ENCODE peak calls at places on chromosomes 16 and 17, in eight cellular contexts. X is kidney epithelial cell, V is fibroblast of the aortic adventitia, H is body of pancreas, R is GM10248, Q is astrocyte of the cerebellum, C is fibroblast of mammary gland, O is uterus. L is an unnamed sample.

GRCh38 chr16:1407749-1408148 is 6.8 kb downstream of the UNKL start:
- DNase-seq in R (no peak), X (no peak), H (peak), Q (no peak), O (no peak), V (peak), C (peak), L (no peak)

GRCh38 chr17:74862108-74862901 is 2.6 kb upstream of the GRIN2C start:
- DNase-seq in X (no peak), H (peak), V (no peak), R (peak), Q (no peak), O (peak), C (no peak), L (peak)

GRCh38 chr16:51326131-51326856 is 175.2 kb upstream of the SALL1 start:
- DNase-seq in O (peak), R (no peak), V (peak), Q (peak), C (peak), H (no peak), X (peak), L (no peak)

GRCh38 chr16:53672461-53672860 is 31.2 kb downstream of the RPGRIP1L start:
- DNase-seq in X (no peak), O (no peak), Q (no peak), C (no peak), H (no peak), V (no peak), R (no peak), L (no peak)

GRCh38 chr16:82651921-82652601 is 25.3 kb downstream of the CDH13 start:
- DNase-seq in V (no peak), R (no peak), X (no peak), O (no peak), Q (no peak), H (no peak), C (no peak), L (no peak)

GRCh38 chr17:68356520-68356919 is 65.2 kb downstream of the ARSG start:
- DNase-seq in V (no peak), X (peak), Q (peak), R (peak), O (no peak), H (no peak), C (no peak), L (no peak)

GRCh38 chr16:8950580-8951077 is 13.1 kb downstream of the USP7 start:
- DNase-seq in R (no peak), O (no peak), Q (no peak), H (no peak), V (peak), C (peak), X (no peak), L (no peak)

GRCh38 chr17:7405413-7405881 is 1.6 kb upstream of the TMEM256 start:
- DNase-seq in H (no peak), R (no peak), O (peak), C (no peak), Q (no peak), X (no peak), V (peak), L (no peak)

GRCh38 chr16:57427307-57427706 is 19.9 kb downstream of the CIAPIN1 start:
- DNase-seq in O (no peak), V (no peak), R (no peak), X (no peak), C (no peak), Q (no peak), H (no peak), L (no peak)

GRCh38 chr16:88298882-88299745 is 83.6 kb upstream of the ZNF469 start:
- DNase-seq in H (no peak), O (no peak), V (peak), R (no peak), C (peak), Q (no peak), X (no peak), L (no peak)

GRCh38 chr17:8965394-8966168 is at the start of gene PIK3R5:
- DNase-seq in Q (no peak), H (peak), X (no peak), V (no peak), C (no peak), O (no peak), R (peak), L (no peak)

GRCh38 chr16:72884573-72884972 is 163.4 kb downstream of the ZFHX3 start:
- DNase-seq in X (no peak), C (no peak), Q (no peak), O (no peak), V (no peak), R (no peak), H (no peak), L (no peak)

GRCh38 chr16:73166394-73166971 is 118.6 kb upstream of the ZFHX3 start:
- DNase-seq in H (no peak), X (no peak), C (no peak), O (no peak), R (no peak), Q (no peak), V (peak), L (no peak)

GRCh38 chr17:45149037-45149668 is 878 bp downstream of the HEXIM1 start:
- DNase-seq in C (peak), X (no peak), R (peak), H (peak), V (peak), O (peak), Q (no peak), L (no peak)

GRCh38 chr17:31487063-31487647 is 95.7 kb downstream of the RAB11FIP4 start:
- DNase-seq in R (no peak), O (no peak), C (no peak), V (no peak), X (no peak), Q (no peak), H (no peak), L (no peak)

GRCh38 chr17:27413792-27414191 is 42.5 kb upstream of the KSR1 start:
- DNase-seq in O (no peak), X (no peak), V (no peak), R (no peak), C (no peak), H (no peak), Q (no peak), L (no peak)

GRCh38 chr16:22874394-22874793 is 60.4 kb downstream of the HS3ST2 start:
- DNase-seq in C (no peak), X (no peak), O (no peak), Q (no peak), R (no peak), V (no peak), H (no peak), L (no peak)

DNA sequence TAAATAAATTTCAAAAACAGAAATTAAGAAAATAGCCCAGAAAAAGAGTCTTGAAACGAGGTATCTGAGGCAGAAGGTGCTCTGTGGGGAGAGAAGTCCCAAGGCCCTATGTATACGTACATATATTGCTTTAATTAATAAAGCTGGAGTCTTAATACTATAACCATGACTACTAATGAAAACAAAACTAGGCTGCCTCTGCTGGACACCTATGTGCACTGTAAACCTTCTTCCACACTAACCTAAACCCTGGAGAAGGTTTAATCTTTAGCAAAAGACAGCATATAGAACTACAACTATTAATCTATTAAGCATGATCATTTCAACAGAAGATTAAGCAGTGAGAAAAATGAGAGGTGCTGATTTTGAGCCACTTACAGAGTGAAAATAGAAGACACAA is 153.9 kb upstream of the C17orf78 start:
- DNase-seq in H (no peak), R (no peak), X (no peak), C (no peak), O (no peak), V (no peak), Q (no peak), L (no peak)
- TF ChIP-seq CTCF in H (no peak), R (no peak), X (peak), C (peak), O (no peak), V (no peak), Q (no peak), L (no peak)

GRCh38 chr17:78840780-78841611 is at the start of gene USP36:
- DNase-seq in C (peak), X (peak), H (peak), V (peak), R (peak), O (peak), Q (peak), L (peak)
- TF ChIP-seq CTCF in C (no peak), X (no peak), H (no peak), V (no peak), R (no peak), O (peak), Q (no peak), L (no peak)

GRCh38 chr16:71628810-71629209 is 2.8 kb downstream of the MARVELD3 start:
- DNase-seq in H (peak), Q (peak), C (peak), O (no peak), V (peak), X (no peak), R (no peak), L (no peak)

GRCh38 chr16:71627631-71628236 is 1.8 kb downstream of the MARVELD3 start:
- DNase-seq in V (no peak), C (no peak), H (peak), R (no peak), Q (no peak), X (no peak), O (no peak), L (no peak)

GRCh38 chr16:71625113-71625850 is 702 bp upstream of the MARVELD3 start:
- DNase-seq in H (no peak), O (no peak), C (no peak), V (no peak), Q (no peak), R (no peak), X (no peak), L (no peak)

GRCh38 chr16:71626858-71627213 is 852 bp downstream of the MARVELD3 start:
- DNase-seq in R (no peak), O (no peak), V (no peak), Q (no peak), C (no peak), H (peak), X (no peak), L (no peak)

DNA sequence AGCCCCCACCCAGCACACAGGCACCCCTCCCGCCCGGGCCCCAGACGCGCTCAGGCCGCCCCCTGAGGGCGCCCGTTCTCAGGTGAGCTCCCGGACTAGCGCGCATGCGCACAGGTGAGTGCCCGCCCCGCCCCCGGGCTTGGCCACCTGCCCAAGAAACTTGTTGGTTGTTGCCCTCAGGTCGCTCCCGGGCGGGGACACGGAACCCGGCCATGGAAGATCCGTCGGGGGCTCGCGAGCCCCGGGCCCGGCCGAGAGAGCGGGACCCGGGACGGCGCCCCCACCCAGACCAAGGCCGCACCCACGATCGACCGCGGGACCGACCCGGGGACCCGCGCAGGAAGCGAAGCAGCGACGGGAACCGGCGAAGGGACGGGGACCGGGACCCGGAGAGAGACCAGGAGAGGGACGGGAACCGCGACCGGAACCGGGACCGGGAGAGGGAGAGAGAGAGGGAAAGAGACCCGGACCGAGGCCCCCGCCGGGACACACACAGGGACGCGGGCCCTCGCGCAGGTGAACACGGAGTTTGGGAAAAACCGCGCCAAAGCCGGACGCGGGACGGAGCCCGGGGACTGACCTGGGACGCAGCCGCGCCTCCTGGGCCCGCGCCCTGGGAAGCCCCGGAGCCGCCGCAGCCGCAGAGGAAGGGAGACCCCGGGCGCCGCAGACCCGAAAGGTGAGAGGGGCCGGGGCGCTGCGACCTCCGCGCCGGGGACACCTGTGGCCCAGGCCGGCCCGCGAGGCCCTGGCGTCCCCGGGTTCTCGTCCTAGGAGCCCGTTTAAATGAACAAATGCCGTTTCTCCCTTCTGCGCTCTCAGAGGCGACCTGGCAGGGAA is at the start of gene MARVELD3:
- DNase-seq in Q (no peak), H (peak), R (peak), O (no peak), X (no peak), C (no peak), V (no peak), L (no peak)
- TF ChIP-seq CTCF in Q (no peak), H (no peak), R (no peak), O (no peak), X (no peak), C (no peak), V (no peak), L (no peak)

GRCh38 chr17:28807925-28808641 is 34.5 kb downstream of the FAM222B start:
- DNase-seq in C (peak), R (no peak), H (peak), V (peak), Q (peak), X (no peak), O (peak), L (no peak)
- TF ChIP-seq CTCF in C (no peak), R (no peak), H (no peak), V (no peak), Q (no peak), X (no peak), O (no peak), L (no peak)

DNA sequence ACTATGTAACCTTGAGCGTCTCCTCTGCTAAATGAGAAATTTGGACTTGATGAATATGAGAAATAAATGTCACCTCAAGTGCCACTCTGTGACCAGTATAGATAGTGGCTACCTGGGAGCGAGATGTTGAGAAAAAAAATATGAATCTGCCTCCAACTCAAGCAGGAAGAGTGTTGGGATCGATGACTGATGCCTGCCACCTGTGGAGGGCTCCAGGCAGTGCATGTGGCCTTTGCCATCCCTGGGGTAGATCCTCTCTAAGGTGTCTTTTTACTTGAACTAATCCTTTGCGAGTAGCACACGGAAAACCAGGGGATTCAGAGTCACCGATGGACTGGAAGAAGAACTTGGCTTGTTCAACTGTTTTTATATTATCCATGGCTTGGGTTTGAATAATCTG is 9.4 kb downstream of the CCDC182 start:
- DNase-seq in R (no peak), X (no peak), Q (no peak), O (no peak), V (no peak), C (no peak), H (no peak), L (no peak)
- TF ChIP-seq CTCF in R (peak), X (peak), Q (no peak), O (no peak), V (no peak), C (peak), H (no peak), L (no peak)

DNA sequence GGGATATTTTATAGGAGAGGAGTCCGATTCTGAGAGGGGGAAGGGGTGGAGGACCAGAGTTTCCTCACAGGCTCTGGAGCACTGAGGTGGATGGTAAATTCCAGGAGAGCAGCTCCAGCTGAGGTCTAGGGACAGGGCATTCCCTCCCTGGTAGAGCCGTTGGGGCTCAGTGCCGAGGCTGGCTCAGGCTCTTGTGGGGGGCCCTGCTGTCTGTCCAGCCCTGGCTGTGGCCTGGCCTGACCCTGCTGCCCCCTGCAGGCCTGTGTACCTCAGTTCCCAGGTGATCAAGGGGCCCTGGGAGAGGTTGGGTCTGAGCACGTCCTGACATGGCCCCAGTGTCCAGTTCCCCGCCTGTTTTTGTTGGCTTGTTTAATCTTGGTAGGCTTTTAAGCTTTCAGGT is 16.8 kb downstream of the ZNF750 start:
- DNase-seq in O (no peak), X (no peak), R (no peak), Q (no peak), C (no peak), V (no peak), H (no peak), L (no peak)
- TF ChIP-seq CTCF in O (no peak), X (no peak), R (peak), Q (peak), C (no peak), V (peak), H (no peak), L (no peak)

DNA sequence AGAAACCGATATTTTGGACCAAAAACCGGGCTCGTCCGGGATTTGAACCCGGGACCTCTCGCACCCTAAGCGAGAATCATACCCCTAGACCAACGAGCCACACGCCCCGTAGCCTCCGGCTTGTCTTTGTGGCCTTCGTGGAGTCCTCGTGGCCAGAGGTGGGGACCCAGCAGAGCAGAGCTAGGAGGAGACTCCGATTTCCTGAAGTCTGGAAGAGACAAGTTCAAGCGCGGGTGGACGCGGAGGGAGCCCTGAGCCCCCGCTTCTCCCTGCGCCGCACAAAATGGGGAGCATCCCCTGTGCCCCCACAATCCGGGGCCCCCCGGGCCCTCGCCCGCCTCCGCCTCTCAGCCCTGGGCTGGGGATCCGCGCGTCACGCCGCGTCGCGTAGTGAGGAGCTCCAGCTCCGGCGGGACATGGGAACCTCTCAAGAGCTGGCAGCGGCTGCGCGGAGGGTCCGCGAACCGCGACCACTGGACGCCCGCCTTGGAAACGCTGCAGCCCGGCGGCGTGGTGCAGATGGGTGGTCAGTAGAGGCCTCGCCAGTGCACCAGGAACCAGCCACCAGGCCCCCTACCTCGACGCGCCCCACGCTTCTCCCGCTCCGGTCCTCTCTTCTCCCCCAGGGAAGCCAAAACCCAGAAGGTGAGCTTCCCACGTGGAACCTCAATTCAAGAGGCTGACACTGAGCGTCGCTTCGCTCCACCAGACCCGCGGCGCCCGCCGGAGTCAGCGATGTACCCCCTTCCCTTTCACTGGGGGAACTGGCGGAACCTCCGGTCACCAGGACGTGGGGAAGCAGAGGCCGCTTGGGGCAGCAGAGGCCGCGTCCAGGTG is 5.2 kb upstream of the OR1F1 start:
- DNase-seq in X (no peak), H (peak), O (no peak), R (peak), C (peak), V (peak), Q (no peak), L (no peak)
- TF ChIP-seq CTCF in X (no peak), H (no peak), O (no peak), R (peak), C (no peak), V (peak), Q (peak), L (no peak)

GRCh38 chr17:48153711-48154642 is 46.4 kb downstream of the SNX11 start:
- DNase-seq in C (peak), Q (peak), X (no peak), V (peak), O (no peak), H (peak), R (peak), L (no peak)
- TF ChIP-seq CTCF in C (peak), Q (peak), X (peak), V (peak), O (peak), H (peak), R (peak), L (no peak)

DNA sequence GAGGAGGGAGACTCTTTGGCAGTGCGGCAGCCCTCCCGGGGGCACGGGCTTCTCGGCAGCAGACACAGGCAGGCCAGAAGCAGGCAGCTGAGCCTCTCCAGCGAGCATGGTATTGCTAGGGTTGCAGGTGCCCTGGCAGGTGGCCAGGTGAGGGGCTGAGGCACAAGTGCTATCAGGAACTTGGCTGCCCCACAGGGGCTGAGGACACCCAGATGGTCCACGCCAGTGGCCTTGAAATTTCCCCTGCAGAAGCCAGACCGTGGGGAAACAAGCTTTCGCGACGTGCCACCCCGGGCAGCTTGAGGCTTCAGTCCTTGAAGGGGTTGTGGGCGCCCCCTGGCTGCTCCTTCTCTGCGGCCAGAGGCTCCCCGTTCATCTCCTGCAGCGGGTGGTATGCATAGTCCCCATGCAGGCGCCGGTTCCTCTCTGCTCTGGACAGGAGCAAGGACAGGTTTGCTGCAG is 8.5 kb downstream of the NAGPA start:
- DNase-seq in C (no peak), H (peak), O (no peak), X (no peak), Q (no peak), V (no peak), R (no peak), L (no peak)
- TF ChIP-seq CTCF in C (no peak), H (no peak), O (no peak), X (peak), Q (peak), V (peak), R (peak), L (no peak)

GRCh38 chr17:3659541-3660111 is 8.8 kb downstream of the TAX1BP3 start:
- DNase-seq in H (peak), X (no peak), O (peak), Q (peak), V (peak), C (peak), R (no peak), L (peak)
- TF ChIP-seq CTCF in H (no peak), X (no peak), O (peak), Q (peak), V (peak), C (peak), R (no peak), L (no peak)

L was measured in omental fat pad.